ENCODE peak calls at places on chromosomes 4 and X, in six cellular contexts. K is brain microvascular endothelial cell, P is choroid plexus epithelial cell, Z is epithelial cell of esophagus, Y is right atrium auricular region, S is mucosa of descending colon. G is an unnamed sample.

GRCh38 chr4:87076690-87077358 is 142.0 kb downstream of the AFF1 start:
- DNase-seq in P (no peak), Z (no peak), Y (no peak), S (peak), K (no peak), G (no peak)

GRCh38 chr4:3416821-3417221 is 24.9 kb upstream of the HGFAC start:
- DNase-seq in K (no peak), Y (no peak), Z (no peak), S (no peak), P (no peak), G (no peak)

GRCh38 chrX:48896611-48897011 is 957 bp downstream of the TIMM17B start:
- DNase-seq in Z (no peak), Y (no peak), P (peak), K (no peak), S (no peak), G (no peak)

GRCh38 chr4:10186228-10187214 is 69.9 kb upstream of the WDR1 start:
- DNase-seq in Z (no peak), P (no peak), S (no peak), Y (no peak), K (no peak), G (no peak)

GRCh38 chr4:81919238-81919637 is 447.5 kb upstream of the RASGEF1B start:
- DNase-seq in K (peak), P (peak), Z (peak), Y (no peak), S (peak), G (no peak)

GRCh38 chrX:146396409-146396808 is 413.2 kb upstream of the CXorf51B start:
- DNase-seq in Y (no peak), P (no peak), K (no peak), Z (no peak), S (no peak), G (no peak)

GRCh38 chr4:182143086-182143821 is 99.9 kb upstream of the TENM3 start:
- DNase-seq in P (peak), Z (peak), K (no peak), Y (no peak), S (peak), G (peak)

GRCh38 chr4:41366911-41367517 is 110.3 kb downstream of the UCHL1 start:
- DNase-seq in Y (no peak), K (no peak), S (no peak), Z (peak), P (no peak), G (no peak)

GRCh38 chr4:161148051-161148450 is 1015.7 kb downstream of the FSTL5 start:
- DNase-seq in Z (peak), Y (no peak), P (no peak), K (no peak), S (no peak), G (no peak)

GRCh38 chr4:5683566-5683965 is 24.8 kb downstream of the EVC2 start:
- DNase-seq in Y (no peak), K (no peak), S (no peak), Z (no peak), P (peak), G (no peak)

GRCh38 chr4:82787342-82787741 is 11.3 kb downstream of the SCD5 start:
- DNase-seq in K (no peak), Z (peak), P (no peak), Y (peak), S (no peak), G (peak)

DNA sequence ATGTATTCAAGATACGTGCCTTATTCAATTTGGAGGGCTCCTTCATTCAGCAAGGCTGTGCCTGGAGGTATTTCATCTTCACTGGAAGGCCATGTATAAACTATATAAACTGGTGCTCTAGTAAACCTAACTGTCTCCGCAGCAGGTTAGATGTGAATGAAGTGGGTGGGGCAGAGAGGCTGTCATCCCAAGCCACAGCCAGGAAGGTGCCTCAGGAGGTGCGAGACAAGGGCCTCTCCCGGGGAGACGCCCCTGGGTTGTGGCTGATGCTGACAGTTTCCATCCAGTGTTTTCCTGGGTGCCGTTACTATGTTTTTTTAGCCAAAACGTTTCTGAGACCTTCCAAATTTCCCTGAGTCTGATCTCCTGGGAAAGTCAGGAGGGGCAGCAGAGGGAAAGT is 221.5 kb upstream of the RPL34 start:
- DNase-seq in Y (no peak), K (no peak), Z (no peak), P (no peak), S (no peak), G (no peak)
- H3K4me3 ChIP-seq in Y (no peak), K (no peak), Z (no peak), P (no peak), S (no peak), G (no peak)

DNA sequence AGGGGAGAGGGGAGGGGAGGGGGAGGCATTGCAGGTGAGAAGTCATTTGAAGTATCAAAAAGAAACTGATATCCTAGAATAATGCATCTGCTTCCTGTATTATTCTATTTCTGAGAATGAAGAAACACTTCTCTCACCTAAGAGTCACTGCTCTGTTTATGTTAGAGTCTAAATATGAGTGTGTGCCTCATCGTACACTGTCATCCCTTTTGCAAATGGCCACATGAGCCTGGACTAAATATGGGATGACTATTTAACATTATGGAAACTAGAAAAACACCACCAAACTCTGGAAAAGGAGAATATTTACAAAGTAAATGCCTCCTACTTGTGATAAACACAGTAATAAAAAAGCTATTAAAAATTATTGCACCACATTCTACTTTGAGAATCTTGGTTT is 146.4 kb upstream of the NOCT start:
- DNase-seq in P (no peak), S (no peak), Y (no peak), Z (no peak), K (no peak), G (no peak)
- TF ChIP-seq CTCF in P (no peak), S (no peak), Y (no peak), Z (no peak), K (no peak), G (no peak)

GRCh38 chr4:76984788-76985211 is 35.2 kb downstream of the SEPTIN11 start:
- DNase-seq in Z (peak), P (peak), Y (peak), K (peak), S (peak), G (peak)

GRCh38 chr4:76987153-76987562 is 37.6 kb downstream of the SEPTIN11 start:
- DNase-seq in Z (no peak), P (peak), Y (no peak), K (peak), S (no peak), G (peak)

GRCh38 chr4:76990288-76991080 is 40.9 kb downstream of the SEPTIN11 start:
- DNase-seq in Y (no peak), K (peak), P (peak), Z (peak), S (no peak), G (peak)

GRCh38 chr4:76989391-76990061 is 40.0 kb downstream of the SEPTIN11 start:
- DNase-seq in Y (no peak), S (peak), K (no peak), P (no peak), Z (no peak), G (no peak)

DNA sequence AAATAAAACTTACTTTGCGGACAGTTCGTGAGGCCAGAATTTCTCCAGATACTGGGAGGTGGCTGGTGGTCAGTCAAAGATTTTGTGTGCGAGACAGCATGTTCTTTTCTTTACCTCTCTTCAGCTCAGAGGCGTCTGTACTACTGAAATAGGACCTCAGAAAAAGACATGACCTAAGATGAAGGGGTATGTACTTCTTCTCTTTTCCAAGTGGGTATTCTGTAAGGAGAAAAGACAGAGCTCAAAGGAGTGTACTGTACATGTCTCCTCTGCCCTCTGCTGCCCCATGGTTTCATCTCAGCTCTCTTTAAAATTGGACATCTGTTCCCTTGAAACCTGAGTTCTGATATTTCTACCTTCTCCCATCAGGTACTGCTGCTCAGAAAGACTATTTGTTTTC is 38.1 kb downstream of the SEPTIN11 start:
- DNase-seq in Y (no peak), S (no peak), P (no peak), K (no peak), Z (no peak), G (no peak)
- H3K4me3 ChIP-seq in Y (no peak), S (no peak), P (peak), K (peak), Z (no peak), G (peak)

GRCh38 chr4:84167089-84167488 is 332.0 kb downstream of the NKX6-1 start:
- DNase-seq in P (no peak), S (no peak), K (no peak), Y (no peak), Z (no peak), G (no peak)

GRCh38 chr4:84166486-84166885 is 332.6 kb downstream of the NKX6-1 start:
- DNase-seq in P (no peak), K (no peak), Z (no peak), Y (no peak), S (no peak), G (no peak)

GRCh38 chr4:84171871-84172270 is 327.2 kb downstream of the NKX6-1 start:
- DNase-seq in K (no peak), S (no peak), Y (no peak), Z (peak), P (no peak), G (no peak)

DNA sequence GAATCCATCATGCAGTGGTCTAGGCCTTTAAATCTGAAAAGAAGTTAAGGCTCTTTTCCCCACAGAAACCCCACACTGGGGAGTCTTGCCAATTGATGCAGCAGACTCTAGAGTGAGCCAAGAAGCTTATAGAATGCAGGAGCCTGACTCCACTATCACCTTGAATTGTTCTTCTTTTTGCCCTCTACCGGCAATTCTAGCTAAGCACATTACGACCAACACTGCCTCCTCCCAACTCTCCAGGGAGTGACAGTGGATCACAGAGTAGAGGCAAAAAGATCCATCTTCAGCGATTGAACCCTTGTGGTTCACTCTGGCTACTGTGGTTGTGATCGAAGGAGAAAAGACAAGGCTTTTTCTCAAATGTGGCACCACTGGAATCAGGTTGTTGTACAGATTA is 331.5 kb downstream of the NKX6-1 start:
- DNase-seq in Z (no peak), S (no peak), K (no peak), Y (no peak), P (no peak), G (no peak)
- TF ChIP-seq CTCF in Z (peak), S (no peak), K (peak), Y (no peak), P (peak), G (peak)

G was measured in astrocyte of the spinal cord.